ENCODE peak calls at places on chromosomes 7 and 10, in ten cellular contexts. L, W, S, O, M, J, I, U, Z and P are unnamed samples.

GRCh38 chr10:119479048-119479394 is 63.5 kb downstream of the RGS10 start:
- DNase-seq in L (no peak), W (no peak), S (peak), O (no peak), M (no peak), J (no peak), I (no peak), U (no peak), Z (no peak), P (no peak)

GRCh38 chr7:75776295-75776971 is 4.4 kb upstream of the CCL26 start:
- DNase-seq in L (no peak), W (no peak), S (peak), O (no peak), M (no peak), J (no peak), I (no peak), U (no peak), Z (no peak), P (peak)

GRCh38 chr7:100492738-100493475 is 9.2 kb downstream of the NYAP1 start:
- DNase-seq in L (no peak), W (no peak), S (no peak), O (no peak), M (no peak), J (no peak), I (no peak), U (no peak), Z (no peak), P (no peak)

GRCh38 chr7:90211391-90212148 is at the start of gene STEAP2:
- DNase-seq in L (peak), W (peak), S (peak), O (peak), M (peak), J (peak), I (peak), U (peak), Z (peak), P (peak)

GRCh38 chr10:77563638-77564270 is 73.9 kb downstream of the KCNMA1 start:
- DNase-seq in L (peak), W (no peak), S (no peak), O (peak), M (no peak), J (no peak), I (peak), U (no peak), Z (peak), P (no peak)

GRCh38 chr7:28608766-28609165 is 196.4 kb downstream of the CREB5 start:
- DNase-seq in L (no peak), W (no peak), S (no peak), O (no peak), M (no peak), J (no peak), I (no peak), U (no peak), Z (no peak), P (no peak)

GRCh38 chr10:31836569-31837406 is 91.8 kb downstream of the ARHGAP12 start:
- DNase-seq in L (no peak), W (no peak), S (peak), O (no peak), M (no peak), J (peak), I (peak), U (no peak), Z (no peak), P (no peak)

GRCh38 chr10:788796-789748 is 99.6 kb upstream of the DIP2C start:
- DNase-seq in L (peak), W (no peak), S (no peak), O (peak), M (peak), J (peak), I (peak), U (no peak), Z (peak), P (peak)

GRCh38 chr10:1159131-1160061 is 103.2 kb downstream of the WDR37 start:
- DNase-seq in L (peak), W (no peak), S (no peak), O (peak), M (no peak), J (no peak), I (no peak), U (no peak), Z (no peak), P (no peak)

DNA sequence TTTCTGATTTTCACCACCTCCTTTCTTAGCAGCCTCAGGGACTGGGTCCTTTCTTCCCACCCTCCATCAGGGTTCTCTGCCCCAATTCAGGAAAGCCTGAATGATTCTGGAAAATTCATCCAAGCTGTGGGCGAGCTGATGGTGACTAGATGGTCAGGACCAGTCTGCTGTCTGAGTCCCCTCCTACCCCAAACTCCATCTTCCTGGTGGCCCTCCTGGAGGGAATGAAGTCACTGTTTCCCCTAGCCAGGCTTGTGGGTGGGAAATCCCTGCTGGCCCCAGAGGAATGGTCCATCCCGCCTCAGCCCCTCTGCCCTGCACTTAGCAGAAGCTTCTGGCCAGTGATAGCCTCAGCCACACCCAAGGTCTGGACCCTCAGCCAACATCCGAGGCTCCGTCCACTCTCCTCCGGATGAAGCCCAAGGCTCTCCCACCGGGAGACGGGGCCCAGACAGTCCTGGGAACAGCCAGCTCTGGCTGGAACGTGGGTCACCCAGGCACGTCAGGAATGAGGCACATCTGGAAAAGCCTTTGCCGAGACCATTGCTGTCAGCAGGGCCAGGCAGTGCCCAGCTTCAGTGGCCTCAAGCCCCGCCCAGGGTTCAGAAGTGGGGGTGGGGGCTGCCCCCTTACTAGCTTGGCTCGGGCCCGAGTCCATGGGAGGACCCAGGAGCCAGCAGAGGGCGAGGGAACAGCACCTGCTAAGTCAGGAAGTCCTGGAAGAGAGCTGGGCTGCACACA is 4.0 kb upstream of the AQP1 start:
- DNase-seq in L (no peak), W (no peak), S (no peak), O (no peak), M (no peak), J (no peak), I (no peak), U (no peak), Z (no peak), P (no peak)
- H3K27ac ChIP-seq in L (peak), W (peak), S (no peak), O (no peak), M (no peak), J (no peak), I (no peak), U (peak), Z (no peak), P (no peak)

GRCh38 chr10:3578159-3578558 is 206.8 kb downstream of the KLF6 start:
- DNase-seq in L (no peak), W (no peak), S (no peak), O (no peak), M (no peak), J (no peak), I (no peak), U (no peak), Z (no peak), P (no peak)

GRCh38 chr10:3578682-3579081 is 206.3 kb downstream of the KLF6 start:
- DNase-seq in L (no peak), W (no peak), S (no peak), O (no peak), M (no peak), J (no peak), I (no peak), U (no peak), Z (no peak), P (no peak)

GRCh38 chr10:3580565-3580964 is 204.4 kb downstream of the KLF6 start:
- DNase-seq in L (no peak), W (no peak), S (no peak), O (no peak), M (no peak), J (no peak), I (no peak), U (no peak), Z (no peak), P (no peak)

GRCh38 chr10:3584926-3585784 is 199.9 kb downstream of the KLF6 start:
- DNase-seq in L (no peak), W (no peak), S (no peak), O (no peak), M (no peak), J (no peak), I (no peak), U (no peak), Z (no peak), P (no peak)

DNA sequence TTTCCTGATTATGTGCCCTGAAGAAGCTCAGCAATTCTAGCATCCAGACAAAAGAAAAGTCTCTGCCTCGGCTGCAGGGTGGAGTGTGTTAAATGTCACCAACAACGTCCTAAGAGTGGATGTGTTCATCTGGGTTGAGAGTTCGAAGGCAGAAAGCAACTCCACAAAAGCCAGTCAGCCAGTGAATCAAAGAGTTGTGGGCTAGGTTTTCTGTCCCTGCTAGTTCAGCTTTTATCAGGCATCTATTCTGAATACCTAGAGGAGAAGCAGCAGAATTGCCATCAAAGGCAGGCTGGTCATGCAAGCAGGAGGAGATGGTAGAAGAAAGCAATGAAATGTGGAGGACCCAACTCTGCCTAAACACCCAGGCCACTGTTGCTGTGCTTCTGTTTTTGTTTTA is 205.2 kb downstream of the KLF6 start:
- DNase-seq in L (no peak), W (no peak), S (peak), O (no peak), M (no peak), J (no peak), I (no peak), U (no peak), Z (no peak), P (no peak)
- TF ChIP-seq CTCF in L (no peak), W (no peak), S (no peak), O (no peak), M (no peak), J (no peak), I (no peak), U (no peak), Z (no peak), P (no peak)

GRCh38 chr7:23343806-23344500 is 44.8 kb downstream of the MALSU1 start:
- DNase-seq in L (no peak), W (no peak), S (peak), O (no peak), M (no peak), J (no peak), I (no peak), U (no peak), Z (no peak), P (no peak)
- H3K27ac ChIP-seq in L (no peak), W (no peak), S (peak), O (no peak), M (no peak), J (no peak), I (no peak), U (no peak), Z (no peak), P (no peak)

DNA sequence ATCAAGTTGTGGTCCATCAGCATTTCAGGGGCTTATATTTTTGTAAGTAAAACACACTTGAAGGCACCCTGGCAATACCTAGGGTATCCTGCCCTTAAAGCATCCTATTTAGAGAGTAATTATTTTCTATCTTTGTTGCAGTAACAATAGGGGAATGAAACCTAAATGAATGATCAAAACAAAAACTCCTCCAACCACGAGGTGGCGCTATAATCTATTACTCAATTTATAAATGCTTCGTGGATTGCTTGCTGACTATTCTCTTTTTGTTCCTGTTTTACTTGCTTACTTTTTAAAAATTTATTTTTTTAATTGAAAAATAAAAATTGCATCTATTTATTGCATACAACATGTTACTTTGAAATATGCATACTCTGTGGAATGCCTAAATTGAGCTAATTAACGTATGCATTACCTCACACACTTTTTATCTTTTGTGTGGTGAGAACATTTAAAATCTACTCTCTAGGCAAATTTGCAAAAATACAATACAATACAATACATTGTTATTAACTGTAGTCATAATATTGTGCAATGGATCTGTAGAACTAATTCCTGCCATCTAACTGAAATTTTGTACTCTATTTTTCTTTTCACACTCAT is 147.7 kb upstream of the BMPER start:
- DNase-seq in L (no peak), W (no peak), S (peak), O (peak), M (no peak), J (peak), I (peak), U (no peak), Z (peak), P (no peak)
- TF ChIP-seq CTCF in L (peak), W (peak), S (peak), O (peak), M (peak), J (peak), I (peak), U (peak), Z (no peak), P (peak)